ENCODE peak calls at places on chromosome 9, in four cellular contexts. I is HepG2, V is K562, L is GM12878. R is an unnamed sample.

GRCh38 chr9:135960328-135961276 is 571 bp downstream of the UBAC1 start:
- DNase-seq in L (no peak), I (no peak), V (peak), R (no peak)

GRCh38 chr9:127180457-127181314 is 58.3 kb upstream of the ANGPTL2 start:
- DNase-seq in I (no peak), L (no peak), V (no peak), R (no peak)

GRCh38 chr9:129273136-129273895 is 95.3 kb upstream of the IER5L start:
- DNase-seq in L (no peak), V (no peak), I (no peak), R (no peak)

GRCh38 chr9:127119319-127119709 is 3.1 kb downstream of the ANGPTL2 start:
- DNase-seq in L (no peak), I (no peak), V (no peak), R (no peak)

GRCh38 chr9:79301549-79301948 is 270.2 kb upstream of the TLE4 start:
- DNase-seq in V (no peak), I (no peak), L (no peak), R (no peak)

GRCh38 chr9:17462869-17463464 is 115.9 kb upstream of the SH3GL2 start:
- DNase-seq in V (peak), L (no peak), I (peak), R (no peak)

GRCh38 chr9:96251451-96251850 is 50.5 kb downstream of the HSD17B3 start:
- DNase-seq in L (no peak), V (no peak), I (no peak), R (no peak)

GRCh38 chr9:79687131-79687447 is 115.3 kb downstream of the TLE4 start:
- DNase-seq in L (no peak), V (no peak), I (no peak), R (no peak)

GRCh38 chr9:22307013-22307711 is 139.5 kb upstream of the DMRTA1 start:
- DNase-seq in L (no peak), I (peak), V (no peak), R (no peak)

GRCh38 chr9:97511762-97512429 is 10.4 kb downstream of the TMOD1 start:
- DNase-seq in I (no peak), L (no peak), V (no peak), R (peak)

GRCh38 chr9:129558063-129558550 is 62.8 kb downstream of the C9orf50 start:
- DNase-seq in L (no peak), I (no peak), V (no peak), R (no peak)

GRCh38 chr9:127919253-127919815 is 2.5 kb upstream of the ST6GALNAC4 start:
- DNase-seq in I (peak), V (peak), L (no peak), R (no peak)

GRCh38 chr9:14180077-14180941 is 133.6 kb downstream of the NFIB start:
- DNase-seq in L (no peak), I (no peak), V (no peak), R (no peak)
- TF ChIP-seq CHD2 in L (no peak), I (no peak), V (no peak), R (no peak)

GRCh38 chr9:134533850-134534585 is 107.6 kb upstream of the COL5A1 start:
- DNase-seq in V (no peak), I (no peak), L (no peak), R (no peak)
- TF ChIP-seq KDM1A in V (no peak), I (no peak), L (no peak), R (no peak)

GRCh38 chr9:109329274-109330258 is 8.7 kb upstream of the EPB41L4B start:
- DNase-seq in I (peak), V (no peak), L (no peak), R (no peak)
- TF ChIP-seq SRF in I (no peak), V (no peak), L (no peak), R (no peak)

GRCh38 chr9:89902450-89902849 is 297.6 kb downstream of the GADD45G start:
- DNase-seq in L (no peak), I (no peak), V (no peak), R (no peak)

GRCh38 chr9:89893886-89894285 is 289.1 kb downstream of the GADD45G start:
- DNase-seq in V (no peak), I (no peak), L (no peak), R (no peak)

GRCh38 chr9:89903076-89903475 is 298.3 kb downstream of the GADD45G start:
- DNase-seq in L (no peak), I (no peak), V (no peak), R (no peak)

GRCh38 chr9:89896806-89897340 is 292.1 kb downstream of the GADD45G start:
- DNase-seq in I (no peak), V (no peak), L (no peak), R (no peak)

GRCh38 chr9:89899476-89900047 is 294.8 kb downstream of the GADD45G start:
- DNase-seq in L (no peak), V (no peak), I (peak), R (no peak)
- TF ChIP-seq CHD2 in L (no peak), V (no peak), I (no peak), R (no peak)

GRCh38 chr9:125261501-125262216 is at the start of gene GAPVD1:
- DNase-seq in L (peak), V (peak), I (peak), R (peak)
- TF ChIP-seq KDM1A in L (no peak), V (peak), I (no peak), R (no peak)

GRCh38 chr9:2674141-2674824 is 43.0 kb upstream of the KCNV2 start:
- DNase-seq in V (no peak), L (no peak), I (no peak), R (no peak)
- TF ChIP-seq SRF in V (no peak), L (no peak), I (no peak), R (no peak)

DNA sequence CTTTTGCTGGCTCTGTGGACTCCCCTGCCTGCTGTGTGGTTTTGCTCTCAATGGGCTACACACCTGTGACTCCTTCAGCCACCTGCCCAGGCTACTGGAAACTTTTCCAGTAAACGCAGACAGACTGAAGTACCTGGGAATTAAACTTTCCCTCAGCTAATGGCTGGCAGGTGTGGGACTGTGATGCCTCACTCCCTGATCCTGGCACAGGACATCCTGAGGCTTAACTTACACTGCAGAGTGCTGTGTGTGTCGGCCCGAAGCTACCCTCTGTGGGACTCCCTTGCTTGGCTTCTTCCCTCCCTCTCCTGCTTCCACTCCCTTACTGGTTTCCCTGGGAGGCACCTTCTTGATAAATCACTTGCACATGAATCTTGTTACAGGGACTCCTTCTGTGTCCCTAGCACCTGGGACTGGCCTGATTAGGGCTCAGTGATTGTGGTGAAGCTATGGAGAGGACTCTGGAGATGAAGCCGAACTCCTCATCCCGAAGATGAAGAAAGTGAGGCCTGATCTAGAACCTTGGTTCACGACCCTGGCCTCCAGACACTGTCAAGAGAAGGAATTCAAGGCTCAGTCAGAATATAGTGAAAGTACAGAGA is 113.5 kb upstream of the ALDH1B1 start:
- DNase-seq in I (no peak), V (no peak), L (no peak), R (no peak)
- TF ChIP-seq CHD2 in I (no peak), V (no peak), L (no peak), R (no peak)